ENCODE peak calls at places on chromosome 20, in four cellular contexts. Y is effector memory CD4-positive, alpha-beta T cell; D is stomach; N is right cardiac atrium. K is an unnamed sample. For H3K4me1, the result is how much of the 10 kb centered on the place peaks cover.

GRCh38 chr20:63903796-63904570 is 9.1 kb downstream of the DNAJC5 start:
- DNase-seq in N (no peak), D (no peak), Y (no peak), K (no peak)

GRCh38 chr20:5376228-5376627 is 59.5 kb upstream of the PROKR2 start:
- DNase-seq in N (no peak), Y (no peak), D (no peak), K (no peak)

GRCh38 chr20:47713163-47713562 is 72.1 kb downstream of the SULF2 start:
- DNase-seq in N (no peak), D (no peak), Y (no peak), K (no peak)

GRCh38 chr20:52004720-52005119 is 186.9 kb downstream of the ZFP64 start:
- DNase-seq in N (no peak), Y (no peak), D (no peak), K (no peak)

GRCh38 chr20:50098259-50098658 is 14.7 kb downstream of the UBE2V1 start:
- DNase-seq in Y (no peak), N (no peak), D (no peak), K (no peak)

GRCh38 chr20:33559994-33560393 is 70.1 kb downstream of the CBFA2T2 start:
- DNase-seq in Y (no peak), N (no peak), D (no peak), K (no peak)

GRCh38 chr20:5448449-5449118 is 131.8 kb upstream of the PROKR2 start:
- DNase-seq in D (peak), Y (no peak), N (no peak), K (peak)

GRCh38 chr20:23136893-23137745 is 51.0 kb upstream of the CD93 start:
- DNase-seq in N (no peak), Y (no peak), D (no peak), K (no peak)

GRCh38 chr20:25238319-25239037 is 9.4 kb upstream of the PYGB start:
- DNase-seq in Y (no peak), N (no peak), D (no peak), K (no peak)

GRCh38 chr20:47330933-47331708 is 25.4 kb downstream of the ZMYND8 start:
- DNase-seq in Y (no peak), N (no peak), D (no peak), K (no peak)

GRCh38 chr20:51404297-51405060 is 138.0 kb downstream of the NFATC2 start:
- DNase-seq in D (peak), Y (peak), N (no peak), K (peak)

GRCh38 chr20:63977392-63978276 is 1.8 kb downstream of the SAMD10 start:
- DNase-seq in D (no peak), Y (no peak), N (no peak), K (peak)

GRCh38 chr20:45407783-45408645 is at the start of gene DBNDD2:
- DNase-seq in D (no peak), Y (no peak), N (peak), K (no peak)

GRCh38 chr20:47327711-47328110 is 28.8 kb downstream of the ZMYND8 start:
- DNase-seq in N (no peak), Y (no peak), D (no peak), K (no peak)

GRCh38 chr20:11922561-11922960 is 4.9 kb downstream of the BTBD3 start:
- DNase-seq in N (peak), Y (no peak), D (no peak), K (no peak)

GRCh38 chr20:40457404-40457803 is 231.6 kb downstream of the MAFB start:
- DNase-seq in Y (no peak), N (no peak), D (no peak), K (no peak)

GRCh38 chr20:34915131-34915530 is 38.7 kb downstream of the ACSS2 start:
- DNase-seq in Y (no peak), D (no peak), N (no peak), K (no peak)

GRCh38 chr20:31908016-31908415 is 37.6 kb downstream of the TTLL9 start:
- DNase-seq in D (no peak), Y (no peak), N (no peak), K (no peak)

GRCh38 chr20:50286609-50287008 is 96.0 kb downstream of the CEBPB start:
- DNase-seq in Y (no peak), N (peak), D (no peak), K (no peak)

GRCh38 chr20:60228255-60228654 is 270.0 kb downstream of the CDH26 start:
- DNase-seq in D (no peak), Y (no peak), N (no peak), K (no peak)

GRCh38 chr20:16541226-16541625 is 32.0 kb downstream of the KIF16B start:
- DNase-seq in N (peak), Y (no peak), D (no peak), K (no peak)

GRCh38 chr20:17873410-17874270 is 95.0 kb downstream of the SNX5 start:
- DNase-seq in D (peak), Y (no peak), N (peak), K (no peak)

GRCh38 chr20:35515949-35516645 is 13.4 kb downstream of the C20orf173 start:
- DNase-seq in D (peak), N (no peak), Y (no peak), K (no peak)

GRCh38 chr20:845226-845868 is 11.8 kb downstream of the FAM110A start:
- DNase-seq in D (no peak), Y (no peak), N (peak), K (no peak)

GRCh38 chr20:16819483-16819882 is 71.3 kb downstream of the OTOR start:
- DNase-seq in D (no peak), Y (no peak), N (no peak), K (no peak)

GRCh38 chr20:58014628-58015315 is 213.7 kb downstream of the ANKRD60 start:
- DNase-seq in N (no peak), D (no peak), Y (no peak), K (no peak)

GRCh38 chr20:53773792-53774371 is 180.2 kb upstream of the ZNF217 start:
- DNase-seq in N (no peak), Y (no peak), D (no peak), K (no peak)

GRCh38 chr20:51164732-51165530 is 142.0 kb upstream of the KCNG1 start:
- DNase-seq in N (no peak), D (no peak), Y (no peak), K (no peak)

GRCh38 chr20:24100370-24101011 is 111.9 kb upstream of the GGTLC1 start:
- DNase-seq in D (peak), Y (peak), N (peak), K (peak)

GRCh38 chr20:57693002-57693582 is 16.7 kb downstream of the PMEPA1 start:
- DNase-seq in D (peak), N (no peak), Y (no peak), K (no peak)

GRCh38 chr20:63125893-63126601 is 89.9 kb downstream of the YTHDF1 start:
- DNase-seq in D (no peak), N (no peak), Y (no peak), K (no peak)

GRCh38 chr20:9112541-9113515 is 43.9 kb downstream of the PLCB4 start:
- DNase-seq in D (no peak), N (no peak), Y (no peak), K (no peak)

GRCh38 chr20:45892049-45892816 is 1.1 kb downstream of the CTSA start:
- DNase-seq in Y (no peak), D (peak), N (no peak), K (no peak)

GRCh38 chr20:56429496-56429895 is 17.4 kb downstream of the CASS4 start:
- DNase-seq in D (no peak), Y (no peak), N (no peak), K (no peak)

GRCh38 chr20:11352041-11352440 is 565.7 kb upstream of the BTBD3 start:
- DNase-seq in N (no peak), D (no peak), Y (no peak), K (no peak)

GRCh38 chr20:48818481-48818987 is 9.3 kb downstream of the PREX1 start:
- DNase-seq in D (no peak), N (no peak), Y (no peak), K (peak)

GRCh38 chr20:48820649-48820973 is 7.2 kb downstream of the PREX1 start:
- DNase-seq in Y (no peak), D (no peak), N (no peak), K (no peak)

GRCh38 chr20:48819089-48819488 is 8.7 kb downstream of the PREX1 start:
- DNase-seq in D (no peak), N (no peak), Y (no peak), K (no peak)

GRCh38 chr20:48821261-48821910 is 6.4 kb downstream of the PREX1 start:
- DNase-seq in D (no peak), Y (no peak), N (no peak), K (peak)

GRCh38 chr20:48819813-48820648 is 7.8 kb downstream of the PREX1 start:
- DNase-seq in Y (no peak), N (peak), D (no peak), K (no peak)
- H3K4me1 ChIP-seq in Y (half or more), N (under half), D (under half), K (half or more)

GRCh38 chr20:1945134-1945618 is 48.7 kb downstream of the PDYN start:
- DNase-seq in N (peak), Y (no peak), D (peak), K (no peak)

GRCh38 chr20:1947535-1947846 is 46.4 kb downstream of the PDYN start:
- DNase-seq in D (no peak), Y (no peak), N (no peak), K (no peak)

GRCh38 chr20:1945660-1946059 is 48.2 kb downstream of the PDYN start:
- DNase-seq in Y (no peak), N (no peak), D (no peak), K (no peak)

GRCh38 chr20:1946442-1946761 is 47.5 kb downstream of the PDYN start:
- DNase-seq in N (no peak), D (no peak), Y (no peak), K (no peak)

GRCh38 chr20:1946762-1947534 is 46.9 kb downstream of the PDYN start:
- DNase-seq in D (peak), N (peak), Y (no peak), K (no peak)
- H3K27ac ChIP-seq in D (no peak), N (no peak), Y (no peak), K (no peak)

GRCh38 chr20:3925113-3925695 is 36.0 kb downstream of the PANK2 start:
- DNase-seq in Y (no peak), N (no peak), D (no peak), K (no peak)

GRCh38 chr20:3922223-3922982 is 33.2 kb downstream of the PANK2 start:
- DNase-seq in D (no peak), N (no peak), Y (no peak), K (no peak)

GRCh38 chr20:3922983-3923339 is 33.8 kb downstream of the PANK2 start:
- DNase-seq in Y (no peak), N (no peak), D (no peak), K (no peak)

GRCh38 chr20:3924304-3925112 is 35.3 kb downstream of the PANK2 start:
- DNase-seq in N (peak), Y (no peak), D (peak), K (no peak)

GRCh38 chr20:3923818-3924217 is 34.6 kb downstream of the PANK2 start:
- DNase-seq in D (no peak), N (no peak), Y (no peak), K (no peak)
- H3K4me1 ChIP-seq in D (under half), N (under half), Y (under half), K (under half)

GRCh38 chr20:36992802-36993334 is 41.4 kb upstream of the SAMHD1 start:
- DNase-seq in D (no peak), N (no peak), Y (no peak), K (no peak)
- H3K27ac ChIP-seq in D (no peak), N (no peak), Y (no peak), K (no peak)

K was measured in CD4-positive, CD25-positive, alpha-beta regulatory T cell.